ENCODE peak calls at places on chromosomes 5 and 9, in five cellular contexts. V, T, L, A and J are unnamed samples.

GRCh38 chr5:15103864-15104263 is 232.3 kb upstream of the ANKH start:
- DNase-seq in L (no peak), A (no peak), T (no peak), V (peak; percentile 69), J (no peak)

GRCh38 chr9:136829412-136829811 is 12.9 kb upstream of the AJM1 start:
- DNase-seq in V (no peak), L (no peak), A (no peak), T (no peak), J (no peak)

GRCh38 chr9:70427161-70427945 is 12.9 kb upstream of the KLF9 start:
- DNase-seq in L (no peak), A (no peak), T (no peak), V (no peak), J (no peak)

GRCh38 chr9:88577256-88577655 is 42.3 kb downstream of the NXNL2 start:
- DNase-seq in L (no peak), T (no peak), A (no peak), V (no peak), J (no peak)

GRCh38 chr9:79224672-79225433 is 346.9 kb upstream of the TLE4 start:
- DNase-seq in V (peak; percentile 93), L (no peak), T (peak; percentile 89), A (no peak), J (no peak)

GRCh38 chr5:138903113-138903789 is 28.1 kb upstream of the LRRTM2 start:
- DNase-seq in T (peak; percentile 53), V (peak; percentile 70), L (no peak), A (no peak), J (no peak)

GRCh38 chr5:122300374-122300773 is 11.7 kb upstream of the SNCAIP start:
- DNase-seq in V (no peak), A (no peak), T (no peak), L (no peak), J (no peak)

GRCh38 chr5:172505840-172506638 is 51.7 kb upstream of the SH3PXD2B start:
- DNase-seq in V (no peak), A (no peak), T (no peak), L (peak; percentile 6), J (no peak)

GRCh38 chr5:166602271-166602670 is 1689.2 kb upstream of the WWC1 start:
- DNase-seq in T (no peak), L (no peak), A (no peak), V (no peak), J (no peak)

GRCh38 chr9:86298873-86299272 is 16.5 kb upstream of the ISCA1 start:
- DNase-seq in V (no peak), L (no peak), T (peak; percentile 10), A (no peak), J (no peak)

GRCh38 chr9:120394058-120394669 is 185.8 kb downstream of the CDK5RAP2 start:
- DNase-seq in V (peak; percentile 81), T (peak; percentile 96), L (no peak), A (no peak), J (no peak)

GRCh38 chr5:73625905-73626811 is at the start of gene ARHGEF28:
- DNase-seq in T (peak; percentile 38), A (peak; percentile 38), V (peak; percentile 86), L (peak; percentile 69), J (no peak)

GRCh38 chr9:33133186-33133585 is 34.0 kb downstream of the B4GALT1 start:
- DNase-seq in L (peak; percentile 78), T (peak; percentile 42), V (peak; percentile 47), A (no peak), J (no peak)

GRCh38 chr5:177098103-177098771 is 11.5 kb downstream of the FGFR4 start:
- DNase-seq in A (no peak), T (no peak), V (no peak), L (no peak), J (no peak)

DNA sequence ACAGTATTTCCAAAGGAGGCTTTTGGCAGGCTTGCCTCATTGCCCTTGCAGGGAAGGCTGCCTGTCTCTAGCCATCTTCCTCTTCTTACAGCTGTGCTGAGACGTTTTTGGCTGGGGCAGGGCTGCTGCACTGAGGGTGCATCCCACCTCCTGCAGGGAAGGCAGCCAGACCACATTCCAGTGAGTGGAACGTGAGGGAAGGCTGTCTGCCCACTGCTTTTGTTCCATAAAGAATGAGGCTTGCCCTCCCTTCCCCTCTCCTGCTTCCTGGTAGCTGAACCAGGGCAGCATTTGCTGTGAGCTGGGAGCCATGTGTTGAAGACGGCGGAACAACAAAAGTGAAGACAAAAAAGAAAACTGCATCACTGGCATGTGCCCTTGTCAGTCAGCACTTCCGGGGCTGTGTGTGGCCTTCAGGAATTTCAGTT is 16.8 kb downstream of the MGAT1 start:
- DNase-seq in V (peak; percentile 71), T (peak; percentile 71), A (no peak), L (no peak), J (no peak)
- H3K4me3 ChIP-seq in V (no peak overlapping the region), T (no peak overlapping the region), A (no peak overlapping the region), L (no peak overlapping the region), J (no peak overlapping the region)

GRCh38 chr9:6681147-6681956 is 35.8 kb upstream of the GLDC start:
- DNase-seq in T (peak; percentile 96), A (peak; percentile 95), L (peak; percentile 97), V (peak; percentile 99), J (peak; percentile 71)

GRCh38 chr9:6689893-6690634 is 44.5 kb upstream of the GLDC start:
- DNase-seq in A (no peak), L (no peak), V (no peak), T (no peak), J (no peak)

GRCh38 chr9:6687180-6687579 is 41.7 kb upstream of the GLDC start:
- DNase-seq in A (no peak), T (no peak), L (no peak), V (no peak), J (no peak)

GRCh38 chr9:6681957-6682501 is 36.5 kb upstream of the GLDC start:
- DNase-seq in T (peak; percentile 14), V (no peak), A (no peak), L (no peak), J (no peak)

GRCh38 chr9:6686396-6686795 is 40.9 kb upstream of the GLDC start:
- DNase-seq in L (peak; percentile 15), V (peak; percentile 42), A (no peak), T (peak; percentile 62), J (no peak)
- TF ChIP-seq CTCF in L (no peak), V (peak; percentile 24), A (peak; percentile 47), T (peak; percentile 41), J (peak; percentile 45)

GRCh38 chr9:82882744-82883143 is 180.2 kb downstream of the RASEF start:
- DNase-seq in A (no peak), T (no peak), V (no peak), L (no peak), J (peak; percentile 10)
- H3K4me3 ChIP-seq in A (no peak overlapping the region), T (no peak overlapping the region), V (no peak overlapping the region), L (no peak overlapping the region), J (no peak overlapping the region)

DNA sequence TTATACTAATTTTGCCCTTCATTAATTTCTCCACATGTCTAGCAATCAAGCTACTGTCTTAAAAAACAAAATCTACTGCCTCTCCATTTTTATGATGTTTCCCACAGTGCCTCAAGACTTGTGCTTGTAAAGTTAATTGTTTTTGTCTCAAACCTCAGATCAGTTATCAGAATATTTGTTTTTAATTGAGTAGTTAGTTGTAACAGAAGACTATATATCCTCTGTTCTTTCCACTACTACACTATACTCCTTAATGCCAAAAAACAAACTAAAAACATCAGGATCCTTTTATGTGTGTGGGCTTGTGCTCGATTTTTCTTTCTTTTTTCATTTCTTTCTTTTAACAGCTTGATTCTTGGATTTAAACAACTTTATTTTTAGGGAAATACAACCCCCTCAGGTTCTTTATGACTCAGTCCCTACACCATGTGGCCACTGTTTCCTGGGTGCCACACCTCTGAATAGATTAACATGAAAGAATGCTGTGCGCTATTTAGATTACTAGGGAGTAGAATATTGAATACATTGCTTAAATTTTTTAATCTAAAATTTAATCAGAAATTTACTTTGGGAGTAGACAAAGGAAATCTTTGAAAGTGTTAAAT is 1.2 kb downstream of the ASPN start:
- DNase-seq in A (no peak), L (no peak), T (peak; percentile 16), V (peak; percentile 68), J (no peak)
- TF ChIP-seq CTCF in A (no peak), L (no peak), T (no peak), V (no peak), J (no peak)

DNA sequence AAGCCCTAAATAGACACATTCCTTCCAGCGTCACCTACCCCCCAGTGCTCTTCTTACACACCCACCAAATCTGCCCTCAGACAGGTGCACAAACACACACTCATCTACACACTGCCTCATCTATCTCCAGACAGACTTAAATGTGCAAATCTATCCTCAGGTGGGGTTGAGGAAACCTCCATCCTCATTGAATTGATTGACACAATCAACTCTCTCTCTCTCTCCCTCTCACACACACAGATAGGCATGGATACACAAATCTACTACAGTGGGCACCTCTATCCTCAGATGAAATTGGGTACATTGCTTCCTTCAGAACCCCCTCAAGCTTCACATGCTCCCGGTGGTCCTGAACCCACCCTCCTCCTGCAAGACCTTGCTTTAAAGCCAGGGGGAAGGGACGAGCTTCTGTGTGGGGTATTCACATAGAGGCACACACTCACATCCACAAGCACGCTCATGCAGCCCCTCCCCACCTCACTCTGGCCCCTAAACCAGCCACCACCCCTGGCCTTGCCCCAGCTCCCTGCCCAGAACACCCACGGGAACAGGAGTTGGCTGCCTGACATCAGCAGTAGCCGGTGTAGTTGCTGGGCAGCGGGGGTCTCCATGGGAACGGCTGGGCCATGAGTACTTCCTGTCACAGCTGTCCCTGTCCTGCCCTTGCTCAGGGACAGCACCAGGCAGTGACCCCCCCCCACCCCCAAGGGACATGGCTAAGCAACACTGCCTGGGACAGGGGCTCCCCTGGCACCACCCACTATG is 22.8 kb downstream of the PCDH1 start:
- DNase-seq in V (no peak), T (no peak), A (peak; percentile 66), L (no peak), J (no peak)
- H3K4me3 ChIP-seq in V (no peak overlapping the region), T (no peak overlapping the region), A (peak overlapping the region; percentile 3), L (no peak overlapping the region), J (no peak overlapping the region)